ENCODE peak calls at places on chromosomes 16 and 17, in seven cellular contexts. One of them, this sample, is unnamed. For H3K4me1, the result is how much of the 10 kb centered on the place peaks cover.

GRCh38 chr16:87382023-87382785 is 1.4 kb downstream of the FBXO31 start:
- DNase-seq in GM23248: peak
- DNase-seq in MM.1S: no peak
- DNase-seq in GM23338: no peak
- DNase-seq in OCI-LY7: no peak
- DNase-seq in PC-3: no peak
- DNase-seq in HCT116: no peak
- DNase-seq in this sample: no peak

GRCh38 chr16:50202926-50203624 is 50.0 kb downstream of the TENT4B start:
- DNase-seq in HCT116: peak
- DNase-seq in GM23248: peak
- DNase-seq in MM.1S: no peak
- DNase-seq in PC-3: peak
- DNase-seq in OCI-LY7: no peak
- DNase-seq in GM23338: no peak
- DNase-seq in this sample: no peak

GRCh38 chr17:55437165-55437605 is 15.6 kb upstream of the MMD start:
- DNase-seq in PC-3: no peak
- DNase-seq in OCI-LY7: peak
- DNase-seq in MM.1S: peak
- DNase-seq in GM23338: no peak
- DNase-seq in HCT116: no peak
- DNase-seq in GM23248: no peak
- DNase-seq in this sample: peak

GRCh38 chr16:4869147-4869790 is 22.0 kb downstream of the UBN1 start:
- DNase-seq in OCI-LY7: no peak
- DNase-seq in MM.1S: no peak
- DNase-seq in PC-3: no peak
- DNase-seq in GM23248: no peak
- DNase-seq in GM23338: no peak
- DNase-seq in HCT116: no peak
- DNase-seq in this sample: no peak

GRCh38 chr16:16007743-16008111 is 58.3 kb downstream of the ABCC1 start:
- DNase-seq in OCI-LY7: peak
- DNase-seq in HCT116: no peak
- DNase-seq in GM23248: no peak
- DNase-seq in GM23338: no peak
- DNase-seq in MM.1S: peak
- DNase-seq in PC-3: no peak
- DNase-seq in this sample: no peak

GRCh38 chr16:35148748-35149147 is 1689.3 kb downstream of the TP53TG3F start:
- DNase-seq in MM.1S: no peak
- DNase-seq in HCT116: no peak
- DNase-seq in OCI-LY7: no peak
- DNase-seq in GM23248: no peak
- DNase-seq in GM23338: no peak
- DNase-seq in PC-3: no peak
- DNase-seq in this sample: no peak

GRCh38 chr17:50511058-50511457 is 2.8 kb downstream of the MYCBPAP start:
- DNase-seq in MM.1S: peak
- DNase-seq in PC-3: peak
- DNase-seq in GM23338: no peak
- DNase-seq in OCI-LY7: no peak
- DNase-seq in GM23248: peak
- DNase-seq in HCT116: no peak
- DNase-seq in this sample: no peak

GRCh38 chr17:18219016-18219415 is 6.4 kb upstream of the LLGL1 start:
- DNase-seq in OCI-LY7: no peak
- DNase-seq in GM23338: no peak
- DNase-seq in GM23248: peak
- DNase-seq in PC-3: no peak
- DNase-seq in HCT116: no peak
- DNase-seq in MM.1S: no peak
- DNase-seq in this sample: no peak

GRCh38 chr17:10135539-10136257 is 62.7 kb downstream of the GAS7 start:
- DNase-seq in HCT116: no peak
- DNase-seq in OCI-LY7: no peak
- DNase-seq in MM.1S: no peak
- DNase-seq in PC-3: no peak
- DNase-seq in GM23338: no peak
- DNase-seq in GM23248: peak
- DNase-seq in this sample: no peak

GRCh38 chr17:2282297-2282873 is 21.2 kb downstream of the SMG6 start:
- DNase-seq in OCI-LY7: peak
- DNase-seq in HCT116: peak
- DNase-seq in MM.1S: peak
- DNase-seq in PC-3: peak
- DNase-seq in GM23248: peak
- DNase-seq in GM23338: peak
- DNase-seq in this sample: peak

GRCh38 chr17:81397314-81398169 is 2.3 kb downstream of the BAHCC1 start:
- DNase-seq in GM23338: peak
- DNase-seq in GM23248: peak
- DNase-seq in OCI-LY7: no peak
- DNase-seq in MM.1S: no peak
- DNase-seq in HCT116: no peak
- DNase-seq in PC-3: peak
- DNase-seq in this sample: peak

GRCh38 chr17:411416-412120 is 59.0 kb upstream of the RPH3AL start:
- DNase-seq in OCI-LY7: no peak
- DNase-seq in GM23248: peak
- DNase-seq in GM23338: no peak
- DNase-seq in PC-3: no peak
- DNase-seq in HCT116: no peak
- DNase-seq in MM.1S: no peak
- DNase-seq in this sample: no peak

GRCh38 chr16:75105306-75106061 is 11.1 kb downstream of the LDHD start:
- DNase-seq in GM23338: no peak
- DNase-seq in MM.1S: no peak
- DNase-seq in GM23248: peak
- DNase-seq in HCT116: no peak
- DNase-seq in OCI-LY7: peak
- DNase-seq in PC-3: no peak
- DNase-seq in this sample: no peak

GRCh38 chr17:80005360-80006338 is 30.0 kb downstream of the TBC1D16 start:
- DNase-seq in PC-3: peak
- DNase-seq in HCT116: peak
- DNase-seq in GM23338: peak
- DNase-seq in GM23248: peak
- DNase-seq in MM.1S: no peak
- DNase-seq in OCI-LY7: peak
- DNase-seq in this sample: peak

GRCh38 chr16:57889960-57890751 is 80.8 kb downstream of the CNGB1 start:
- DNase-seq in MM.1S: no peak
- DNase-seq in HCT116: no peak
- DNase-seq in PC-3: no peak
- DNase-seq in GM23338: no peak
- DNase-seq in GM23248: peak
- DNase-seq in OCI-LY7: no peak
- DNase-seq in this sample: no peak

GRCh38 chr16:50988441-50988840 is 162.6 kb downstream of the SALL1 start:
- DNase-seq in GM23248: no peak
- DNase-seq in MM.1S: peak
- DNase-seq in OCI-LY7: peak
- DNase-seq in GM23338: no peak
- DNase-seq in HCT116: no peak
- DNase-seq in PC-3: no peak
- DNase-seq in this sample: no peak

GRCh38 chr17:69762766-69763165 is 312.3 kb upstream of the KCNJ16 start:
- DNase-seq in GM23338: no peak
- DNase-seq in OCI-LY7: no peak
- DNase-seq in PC-3: no peak
- DNase-seq in MM.1S: no peak
- DNase-seq in HCT116: no peak
- DNase-seq in GM23248: no peak
- DNase-seq in this sample: no peak

GRCh38 chr17:64202683-64203430 is 60.2 kb downstream of the TEX2 start:
- DNase-seq in PC-3: peak
- DNase-seq in GM23248: peak
- DNase-seq in MM.1S: no peak
- DNase-seq in GM23338: no peak
- DNase-seq in OCI-LY7: no peak
- DNase-seq in HCT116: no peak
- DNase-seq in this sample: peak

GRCh38 chr16:13906426-13907089 is 13.4 kb upstream of the ERCC4 start:
- DNase-seq in GM23248: no peak
- DNase-seq in HCT116: no peak
- DNase-seq in MM.1S: peak
- DNase-seq in PC-3: no peak
- DNase-seq in GM23338: no peak
- DNase-seq in OCI-LY7: peak
- DNase-seq in this sample: no peak

GRCh38 chr17:4678448-4679026 is 25.4 kb downstream of the PELP1 start:
- DNase-seq in HCT116: peak
- DNase-seq in PC-3: peak
- DNase-seq in GM23338: no peak
- DNase-seq in GM23248: peak
- DNase-seq in MM.1S: no peak
- DNase-seq in OCI-LY7: no peak
- DNase-seq in this sample: no peak

GRCh38 chr17:65984299-65984698 is 207.6 kb downstream of the CEP112 start:
- DNase-seq in GM23338: no peak
- DNase-seq in OCI-LY7: no peak
- DNase-seq in GM23248: peak
- DNase-seq in PC-3: no peak
- DNase-seq in MM.1S: no peak
- DNase-seq in HCT116: no peak
- DNase-seq in this sample: no peak

GRCh38 chr16:7363397-7364053 is 30.9 kb downstream of the RBFOX1 start:
- DNase-seq in GM23248: no peak
- DNase-seq in PC-3: no peak
- DNase-seq in HCT116: no peak
- DNase-seq in MM.1S: no peak
- DNase-seq in GM23338: no peak
- DNase-seq in OCI-LY7: no peak
- DNase-seq in this sample: peak

GRCh38 chr16:85144026-85144915 is 32.0 kb upstream of the CIBAR2 start:
- DNase-seq in OCI-LY7: no peak
- DNase-seq in GM23248: no peak
- DNase-seq in MM.1S: no peak
- DNase-seq in HCT116: no peak
- DNase-seq in PC-3: no peak
- DNase-seq in GM23338: no peak
- DNase-seq in this sample: no peak

GRCh38 chr16:22123146-22123545 is 30.8 kb downstream of the VWA3A start:
- DNase-seq in GM23338: peak
- DNase-seq in MM.1S: no peak
- DNase-seq in OCI-LY7: no peak
- DNase-seq in GM23248: peak
- DNase-seq in PC-3: no peak
- DNase-seq in HCT116: peak
- DNase-seq in this sample: peak

DNA sequence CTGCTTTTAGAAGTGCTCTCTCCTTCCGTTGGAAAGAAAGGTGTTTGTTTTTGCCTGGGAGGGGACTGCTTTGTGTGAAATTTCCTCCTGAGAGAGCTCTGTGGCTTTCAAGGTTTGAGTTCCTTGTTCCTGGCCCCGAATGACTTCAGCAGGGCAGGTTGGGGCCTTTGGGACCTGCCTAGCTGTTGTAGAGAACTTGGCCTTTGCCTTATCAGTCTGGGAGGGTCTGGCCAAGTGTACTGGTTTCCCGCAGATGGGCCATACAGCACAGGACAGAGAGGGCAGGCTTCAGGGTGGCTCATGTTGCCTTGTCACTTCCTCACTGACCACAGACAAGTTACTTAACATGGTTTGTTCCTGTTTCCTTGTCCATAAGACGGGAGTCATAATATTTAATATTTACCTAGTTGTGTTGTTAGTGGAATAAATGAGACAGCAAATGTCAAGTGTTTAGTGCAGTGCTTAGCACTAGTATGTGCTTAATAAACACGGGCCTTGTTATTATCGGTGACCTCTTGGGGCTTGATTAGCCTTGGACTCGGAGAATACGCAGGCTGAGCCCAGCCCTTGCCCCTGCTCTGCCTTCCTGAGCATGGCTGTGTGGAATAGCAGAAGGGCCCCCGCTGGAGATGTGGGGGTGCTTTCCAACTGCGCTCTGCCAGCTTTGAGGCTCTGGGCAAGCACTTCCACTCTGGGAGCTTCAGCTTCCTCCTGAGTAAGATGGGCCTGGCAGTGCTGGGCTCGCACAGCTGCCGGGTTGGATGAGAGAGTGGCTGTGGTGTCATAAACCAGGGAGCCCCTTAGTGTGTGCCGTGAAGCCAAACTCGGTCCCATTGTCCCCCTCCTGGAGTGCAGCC is 6.6 kb downstream of the PRSS8 start:
- DNase-seq in MM.1S: no peak
- DNase-seq in HCT116: no peak
- DNase-seq in GM23248: no peak
- DNase-seq in PC-3: peak
- DNase-seq in OCI-LY7: no peak
- DNase-seq in GM23338: no peak
- DNase-seq in this sample: no peak
- TF ChIP-seq EZH2phosphoT487 in MM.1S: no peak
- TF ChIP-seq EZH2phosphoT487 in HCT116: no peak
- TF ChIP-seq EZH2phosphoT487 in GM23248: no peak
- TF ChIP-seq EZH2phosphoT487 in PC-3: no peak
- TF ChIP-seq EZH2phosphoT487 in OCI-LY7: no peak
- TF ChIP-seq EZH2phosphoT487 in GM23338: no peak
- TF ChIP-seq EZH2phosphoT487 in this sample: no peak

DNA sequence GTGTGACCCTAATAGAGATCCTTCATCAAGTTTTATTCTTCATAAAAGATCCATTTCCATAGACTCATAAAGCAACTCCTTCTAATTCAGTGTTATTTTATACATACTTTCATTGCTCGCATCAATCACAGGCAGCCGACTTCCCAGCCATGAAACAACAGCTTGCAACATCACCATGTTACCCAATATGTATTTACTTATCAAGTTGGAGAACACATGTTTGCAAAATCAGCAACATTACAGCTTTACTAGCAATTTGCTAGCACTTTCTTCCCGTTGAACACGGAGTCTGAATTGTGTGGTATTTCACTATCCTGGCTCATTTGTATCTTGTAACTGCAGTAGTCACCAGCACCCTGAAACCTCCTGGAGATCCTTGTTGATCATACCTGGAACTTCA is 334.7 kb upstream of the HSBP1 start:
- DNase-seq in OCI-LY7: no peak
- DNase-seq in MM.1S: no peak
- DNase-seq in GM23248: peak
- DNase-seq in PC-3: no peak
- DNase-seq in GM23338: no peak
- DNase-seq in HCT116: no peak
- DNase-seq in this sample: no peak
- H3K4me3 ChIP-seq in OCI-LY7: no peak
- H3K4me3 ChIP-seq in MM.1S: no peak
- H3K4me3 ChIP-seq in GM23248: no peak
- H3K4me3 ChIP-seq in PC-3: no peak
- H3K4me3 ChIP-seq in GM23338: no peak
- H3K4me3 ChIP-seq in HCT116: no peak
- H3K4me3 ChIP-seq in this sample: no peak

GRCh38 chr17:28722413-28723158 is 2.8 kb downstream of the RPL23A start:
- DNase-seq in GM23248: no peak
- DNase-seq in OCI-LY7: no peak
- DNase-seq in PC-3: no peak
- DNase-seq in MM.1S: no peak
- DNase-seq in GM23338: no peak
- DNase-seq in HCT116: no peak
- DNase-seq in this sample: no peak
- H3K4me1 ChIP-seq in GM23248: under half
- H3K4me1 ChIP-seq in OCI-LY7: half or more
- H3K4me1 ChIP-seq in PC-3: under half
- H3K4me1 ChIP-seq in MM.1S: under half
- H3K4me1 ChIP-seq in GM23338: under half
- H3K4me1 ChIP-seq in HCT116: under half
- H3K4me1 ChIP-seq in this sample: under half

GRCh38 chr17:72618018-72618509 is 474.4 kb downstream of the SLC39A11 start:
- DNase-seq in GM23338: no peak
- DNase-seq in HCT116: peak
- DNase-seq in MM.1S: no peak
- DNase-seq in GM23248: peak
- DNase-seq in PC-3: peak
- DNase-seq in OCI-LY7: no peak
- DNase-seq in this sample: peak
- TF ChIP-seq EZH2phosphoT487 in GM23338: no peak
- TF ChIP-seq EZH2phosphoT487 in HCT116: no peak
- TF ChIP-seq EZH2phosphoT487 in MM.1S: no peak
- TF ChIP-seq EZH2phosphoT487 in GM23248: no peak
- TF ChIP-seq EZH2phosphoT487 in PC-3: no peak
- TF ChIP-seq EZH2phosphoT487 in OCI-LY7: no peak
- TF ChIP-seq EZH2phosphoT487 in this sample: no peak